ENCODE peak calls at places on chromosomes 4 and X, in seven cellular contexts. S, V, K, Y, R, C and E are unnamed samples.

GRCh38 chr4:57426779-57427395 is 316.7 kb upstream of the IGFBP7 start:
- DNase-seq in S (peak; percentile 60), V (peak; percentile 20), K (peak; percentile 48), Y (peak; percentile 73), R (peak; percentile 19), C (peak; percentile 80), E (peak; percentile 18)

GRCh38 chrX:10176121-10177003 is 19.6 kb downstream of the CLCN4 start:
- DNase-seq in S (no peak), V (no peak), K (no peak), Y (no peak), R (no peak), C (no peak), E (no peak)

GRCh38 chrX:24081661-24082154 is 27.0 kb downstream of the EIF2S3 start:
- DNase-seq in S (peak; percentile 66), V (peak; percentile 53), K (peak; percentile 36), Y (peak; percentile 70), R (no peak), C (peak; percentile 38), E (peak; percentile 56)

GRCh38 chrX:70525733-70526132 is 81.1 kb downstream of the DLG3 start:
- DNase-seq in S (no peak), V (no peak), K (no peak), Y (no peak), R (no peak), C (no peak), E (no peak)

GRCh38 chr4:188282620-188283232 is 143.5 kb downstream of the TRIML1 start:
- DNase-seq in S (no peak), V (no peak), K (no peak), Y (no peak), R (no peak), C (peak; percentile 29), E (no peak)

GRCh38 chrX:139290310-139290709 is 240.2 kb upstream of the F9 start:
- DNase-seq in S (no peak), V (no peak), K (no peak), Y (peak; percentile 25), R (no peak), C (no peak), E (no peak)

GRCh38 chr4:65453398-65453797 is 216.9 kb downstream of the EPHA5 start:
- DNase-seq in S (no peak), V (no peak), K (no peak), Y (no peak), R (no peak), C (no peak), E (no peak)

GRCh38 chrX:107834273-107835201 is 8.9 kb downstream of the MID2 start:
- DNase-seq in S (no peak), V (no peak), K (no peak), Y (peak; percentile 24), R (no peak), C (no peak), E (no peak)

GRCh38 chr4:8585186-8585585 is 5.0 kb downstream of the GPR78 start:
- DNase-seq in S (no peak), V (no peak), K (no peak), Y (no peak), R (no peak), C (no peak), E (no peak)

GRCh38 chr4:61521451-61521850 is 321.3 kb downstream of the ADGRL3 start:
- DNase-seq in S (no peak), V (no peak), K (no peak), Y (no peak), R (no peak), C (no peak), E (no peak)

GRCh38 chr4:183504930-183505555 is at the start of gene ING2:
- DNase-seq in S (peak; percentile 54), V (peak; percentile 44), K (no peak), Y (no peak), R (no peak), C (peak; percentile 76), E (peak; percentile 74)

GRCh38 chr4:56184214-56184613 is 203.1 kb downstream of the AASDH start:
- DNase-seq in S (no peak), V (no peak), K (no peak), Y (no peak), R (no peak), C (no peak), E (no peak)

GRCh38 chrX:150899191-150899757 is 806 bp upstream of the CD99L2 start:
- DNase-seq in S (peak; percentile 22), V (peak; percentile 22), K (peak; percentile 38), Y (peak; percentile 13), R (no peak), C (peak; percentile 18), E (peak; percentile 53)

DNA sequence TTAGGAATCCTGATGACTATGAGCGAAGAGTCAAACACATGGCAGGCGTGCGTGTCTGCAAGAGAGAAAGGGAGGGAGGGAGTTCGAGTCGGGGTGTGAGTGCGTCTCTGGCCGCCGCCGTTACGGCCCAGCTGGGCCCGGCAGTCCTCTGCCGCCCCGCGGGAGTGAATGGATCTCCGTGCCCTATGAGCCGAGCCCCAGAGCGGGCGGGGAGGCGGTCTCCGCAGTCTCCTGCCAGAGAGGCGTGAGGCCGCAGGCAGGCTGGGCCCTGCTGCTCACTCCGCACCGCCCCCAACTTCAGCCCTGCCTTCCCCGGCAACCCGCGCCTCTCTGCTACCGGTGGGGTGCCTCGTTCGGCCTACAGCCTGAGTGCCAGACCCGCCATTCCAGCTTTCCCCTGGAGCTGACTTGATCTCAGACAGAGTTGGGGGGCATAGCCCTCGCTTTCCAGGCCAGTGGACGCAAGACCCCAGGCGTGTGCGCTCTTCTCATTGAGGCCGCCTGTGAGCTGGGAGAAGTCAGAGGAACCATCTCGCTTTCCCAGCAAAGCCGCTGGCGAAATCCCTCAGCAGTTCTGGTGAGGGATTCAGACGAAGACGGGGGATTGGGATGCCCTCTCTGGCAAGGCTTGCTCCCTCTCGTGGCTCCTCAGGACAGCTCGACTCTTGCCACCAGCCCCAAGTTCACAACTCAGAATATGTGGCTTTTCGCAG is 1.4 kb downstream of the SLC16A2 start:
- DNase-seq in S (peak; percentile 7), V (peak; percentile 63), K (peak; percentile 43), Y (peak; percentile 50), R (no peak), C (peak; percentile 63), E (peak; percentile 85)
- TF ChIP-seq CTCF in S (peak; percentile 4), V (no peak), K (peak; percentile 9), Y (peak; percentile 14), R (peak; percentile 46), C (peak; percentile 15), E (peak; percentile 19)

GRCh38 chrX:71556026-71556425 is 22.2 kb upstream of the GCNA start:
- DNase-seq in S (no peak), V (no peak), K (no peak), Y (no peak), R (no peak), C (no peak), E (no peak)
- H3K4me3 ChIP-seq in S (no peak overlapping the region), V (no peak overlapping the region), K (no peak overlapping the region), Y (no peak overlapping the region), R (no peak overlapping the region), C (no peak overlapping the region), E (no peak overlapping the region)

DNA sequence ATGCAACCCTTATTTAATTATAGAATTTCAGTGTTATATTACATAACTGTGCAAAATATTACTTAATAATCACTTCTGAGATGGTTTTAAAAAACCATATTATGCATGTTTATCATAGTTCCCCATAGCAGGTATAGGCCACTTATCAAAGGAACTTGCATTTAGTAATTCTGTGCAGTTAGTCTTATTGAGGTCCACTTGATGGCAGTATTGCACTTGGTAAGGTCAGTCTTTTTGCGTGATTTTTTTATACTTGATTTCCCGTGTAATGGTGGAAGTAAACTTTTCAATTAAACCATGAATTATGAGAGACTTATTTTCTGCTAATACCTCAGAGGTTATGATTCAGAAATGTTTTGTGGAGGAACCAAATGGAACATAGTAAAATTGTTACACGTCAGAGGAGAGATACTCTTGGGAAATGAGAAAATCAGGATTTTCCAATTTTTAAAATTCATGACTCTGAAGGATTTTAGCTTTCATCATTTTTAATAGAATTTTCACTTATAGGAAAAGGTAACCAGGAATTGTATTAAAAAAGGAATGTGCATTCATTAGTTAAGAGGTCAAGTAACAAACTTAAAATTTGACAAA is 230.0 kb downstream of the CCSER1 start:
- DNase-seq in S (peak; percentile 71), V (no peak), K (no peak), Y (peak; percentile 82), R (peak; percentile 14), C (peak; percentile 69), E (peak; percentile 60)
- TF ChIP-seq CTCF in S (peak; percentile 44), V (peak; percentile 22), K (peak; percentile 19), Y (peak; percentile 67), R (peak; percentile 53), C (peak; percentile 69), E (peak; percentile 32)

DNA sequence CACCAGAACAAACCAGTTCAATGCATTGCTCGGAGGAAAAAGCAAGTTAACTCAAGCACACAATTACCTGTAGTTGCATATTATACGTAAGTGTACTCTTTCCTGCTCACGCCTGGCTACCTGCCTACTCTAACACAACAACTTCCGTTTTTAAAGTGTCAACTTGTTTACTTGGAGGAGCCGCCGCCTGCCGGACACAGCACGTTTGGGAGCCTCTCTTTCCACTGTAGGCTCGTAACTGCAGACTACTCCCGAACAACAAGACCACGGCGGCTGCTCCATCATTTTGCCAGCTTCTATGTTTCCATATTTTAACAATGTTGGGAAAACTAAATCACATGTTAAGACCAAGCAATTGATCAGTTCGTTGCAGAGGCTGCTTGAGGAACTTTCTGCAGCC is 882 bp downstream of the MTNR1A start:
- DNase-seq in S (no peak), V (no peak), K (no peak), Y (peak; percentile 17), R (no peak), C (peak; percentile 46), E (no peak)
- H3K4me3 ChIP-seq in S (no peak overlapping the region), V (no peak overlapping the region), K (no peak overlapping the region), Y (no peak overlapping the region), R (peak overlapping the region; percentile 51), C (peak overlapping the region; percentile 46), E (peak overlapping the region; percentile 27)

GRCh38 chr4:25792200-25792791 is 70.5 kb downstream of the SEL1L3 start:
- DNase-seq in S (peak; percentile 21), V (no peak), K (no peak), Y (no peak), R (no peak), C (peak; percentile 47), E (peak; percentile 11)
- TF ChIP-seq CTCF in S (peak; percentile 41), V (no peak), K (no peak), Y (peak; percentile 44), R (peak; percentile 42), C (peak; percentile 39), E (peak; percentile 45)

GRCh38 chr4:177008071-177008835 is 215.5 kb upstream of the VEGFC start:
- DNase-seq in S (no peak), V (no peak), K (no peak), Y (peak; percentile 91), R (no peak), C (no peak), E (peak; percentile 79)
- H3K4me3 ChIP-seq in S (no peak overlapping the region), V (no peak overlapping the region), K (no peak overlapping the region), Y (no peak overlapping the region), R (no peak overlapping the region), C (no peak overlapping the region), E (no peak overlapping the region)